ENCODE peak calls at places on chromosomes 12 and 14, in seven cellular contexts. H is A549; M is activated CD4-positive, alpha-beta T cell treated with anti-CD3 and anti-CD28 coated beads, Interleukin-2, amount 10 ng/mL, durations not matched to agents 7 days and 5 days; E is neuronal stem cell; O is hypothalamus; N is body of pancreas; B is stimulated activated CD4-positive, alpha-beta T cell treated with anti-CD3 and anti-CD28 coated beads, Interleukin-4, amount 100 ng/mL, for 4 hours. I is an unnamed sample.

GRCh38 chr14:102028733-102029132 is 58.1 kb downstream of the HSP90AA1 start:
- DNase-seq in H (no peak), M (no peak), E (no peak), O (no peak), N (no peak), B (no peak), I (no peak)

GRCh38 chr12:45878630-45879255 is 111.6 kb downstream of the SCAF11 start:
- DNase-seq in H (no peak), M (peak; percentile 41), E (no peak), O (no peak), N (no peak), B (no peak), I (no peak)

GRCh38 chr12:47277972-47278448 is 198.3 kb upstream of the AMIGO2 start:
- DNase-seq in H (peak; percentile 96), M (no peak), E (no peak), O (no peak), N (no peak), B (peak; percentile 56), I (no peak)

GRCh38 chr12:84950971-84951546 is 38.5 kb upstream of the SLC6A15 start:
- DNase-seq in H (no peak), M (no peak), E (no peak), O (no peak), N (no peak), B (no peak), I (no peak)

GRCh38 chr12:132766380-132767085 is 4.9 kb upstream of the ANKLE2 start:
- DNase-seq in H (no peak), M (no peak), E (no peak), O (no peak), N (peak; percentile 54), B (no peak), I (no peak)

GRCh38 chr12:124410354-124411175 is 115.7 kb downstream of the RFLNA start:
- DNase-seq in H (no peak), M (no peak), E (no peak), O (no peak), N (no peak), B (no peak), I (no peak)

GRCh38 chr12:56636118-56636674 is 6.1 kb upstream of the BAZ2A start:
- DNase-seq in H (peak; percentile 96), M (peak; percentile 89), E (no peak), O (peak; percentile 86), N (peak; percentile 95), B (peak; percentile 78), I (peak; percentile 86)

GRCh38 chr12:54197037-54197909 is 8.5 kb upstream of the SMUG1 start:
- DNase-seq in H (no peak), M (no peak), E (no peak), O (no peak), N (no peak), B (no peak), I (no peak)

GRCh38 chr12:117854339-117855012 is 114.3 kb downstream of the KSR2 start:
- DNase-seq in H (peak; percentile 55), M (peak; percentile 60), E (peak; percentile 71), O (peak; percentile 23), N (peak; percentile 28), B (no peak), I (peak; percentile 5)

GRCh38 chr12:75784591-75784990 is 247.0 kb downstream of the PHLDA1 start:
- DNase-seq in H (no peak), M (no peak), E (no peak), O (peak; percentile 35), N (peak; percentile 92), B (no peak), I (peak; percentile 17)

GRCh38 chr12:69154585-69155363 is 84.6 kb upstream of the CPSF6 start:
- DNase-seq in H (peak; percentile 62), M (peak; percentile 88), E (peak; percentile 57), O (peak; percentile 22), N (peak; percentile 80), B (peak; percentile 66), I (peak; percentile 11)

GRCh38 chr12:101097829-101098580 is 112.0 kb downstream of the SLC5A8 start:
- DNase-seq in H (no peak), M (no peak), E (no peak), O (no peak), N (no peak), B (no peak), I (no peak)

GRCh38 chr12:103801709-103802585 is 39.1 kb downstream of the NT5DC3 start:
- DNase-seq in H (no peak), M (no peak), E (no peak), O (no peak), N (no peak), B (no peak), I (peak; percentile 17)

GRCh38 chr12:80100566-80100965 is 1.2 kb downstream of the OTOGL start:
- DNase-seq in H (no peak), M (no peak), E (no peak), O (no peak), N (no peak), B (no peak), I (no peak)

GRCh38 chr12:83559650-83560049 is 872.9 kb downstream of the TMTC2 start:
- DNase-seq in H (no peak), M (no peak), E (peak; percentile 0), O (no peak), N (peak; percentile 2), B (no peak), I (no peak)

GRCh38 chr12:43760396-43760795 is 1.6 kb downstream of the IRAK4 start:
- DNase-seq in H (no peak), M (no peak), E (no peak), O (no peak), N (peak; percentile 71), B (no peak), I (no peak)

GRCh38 chr12:130953783-130954543 is at the start of gene ADGRD1:
- DNase-seq in H (peak; percentile 26), M (no peak), E (no peak), O (no peak), N (peak; percentile 73), B (no peak), I (no peak)

GRCh38 chr14:75561013-75561432 is 17.4 kb upstream of the FLVCR2 start:
- DNase-seq in H (peak; percentile 90), M (peak; percentile 45), E (peak; percentile 65), O (peak; percentile 43), N (peak; percentile 91), B (peak; percentile 32), I (peak; percentile 33)

GRCh38 chr12:101470939-101471338 is 4.2 kb upstream of the SPIC start:
- DNase-seq in H (no peak), M (no peak), E (no peak), O (no peak), N (no peak), B (no peak), I (no peak)

GRCh38 chr12:19894049-19894448 is 454.8 kb downstream of the AEBP2 start:
- DNase-seq in H (no peak), M (no peak), E (no peak), O (no peak), N (no peak), B (no peak), I (no peak)

GRCh38 chr12:29054790-29055663 is 94.1 kb upstream of the FAR2 start:
- DNase-seq in H (no peak), M (no peak), E (no peak), O (no peak), N (no peak), B (no peak), I (no peak)